ENCODE peak calls at places on chromosomes 2 and 18, in six cellular contexts. R is upper lobe of left lung, F is HepG2, O is K562, S is vagina, M is breast epithelium. Z is an unnamed sample.
A peak's percentile ranks its signal among the peaks of the same experiment; 100 is the strongest.

GRCh38 chr2:29110916-29111315 is 4.3 kb upstream of the CLIP4 start:
- DNase-seq in R (no peak), F (no peak), O (no peak), S (no peak), M (no peak), Z (no peak)

GRCh38 chr2:168336786-168337388 is 89.5 kb upstream of the STK39 start:
- DNase-seq in R (peak; percentile 74), F (peak; percentile 69), O (no peak), S (no peak), M (peak; percentile 27), Z (peak; percentile 78)

GRCh38 chr18:53906681-53907080 is 317.8 kb downstream of the MBD2 start:
- DNase-seq in R (no peak), F (no peak), O (no peak), S (no peak), M (no peak), Z (no peak)

GRCh38 chr2:141331127-141331526 is 799.7 kb downstream of the LRP1B start:
- DNase-seq in R (no peak), F (no peak), O (no peak), S (no peak), M (no peak), Z (no peak)

GRCh38 chr18:33870059-33870458 is 292.0 kb downstream of the ASXL3 start:
- DNase-seq in R (no peak), F (no peak), O (no peak), S (no peak), M (no peak), Z (no peak)

GRCh38 chr2:8677646-8678592 is 3.9 kb upstream of the ID2 start:
- DNase-seq in R (peak; percentile 45), F (peak; percentile 76), O (peak; percentile 52), S (no peak), M (peak; percentile 38), Z (peak; percentile 84)

GRCh38 chr18:63205791-63206252 is 113.7 kb downstream of the BCL2 start:
- DNase-seq in R (no peak), F (no peak), O (no peak), S (no peak), M (no peak), Z (no peak)

GRCh38 chr18:48455555-48456478 is 46.6 kb upstream of the ZBTB7C start:
- DNase-seq in R (no peak), F (no peak), O (no peak), S (peak; percentile 85), M (peak; percentile 91), Z (no peak)

GRCh38 chr2:168787782-168788376 is 14.6 kb upstream of the NOSTRIN start:
- DNase-seq in R (no peak), F (no peak), O (no peak), S (no peak), M (no peak), Z (no peak)

GRCh38 chr2:175605989-175606841 is 395.9 kb downstream of the LNPK start:
- DNase-seq in R (no peak), F (peak; percentile 99), O (no peak), S (no peak), M (no peak), Z (no peak)

GRCh38 chr2:84878896-84879594 is 1.8 kb downstream of the TRABD2A start:
- DNase-seq in R (no peak), F (no peak), O (no peak), S (no peak), M (no peak), Z (no peak)

GRCh38 chr2:166180951-166181812 is 53.4 kb upstream of the SCN1A start:
- DNase-seq in R (peak; percentile 57), F (peak; percentile 79), O (peak; percentile 39), S (no peak), M (peak; percentile 51), Z (peak; percentile 71)

GRCh38 chr2:210912779-210913178 is 356.4 kb downstream of the CPS1 start:
- DNase-seq in R (no peak), F (no peak), O (no peak), S (no peak), M (no peak), Z (no peak)

GRCh38 chr2:88813612-88814011 is 122.1 kb downstream of the RPIA start:
- DNase-seq in R (no peak), F (no peak), O (no peak), S (no peak), M (no peak), Z (no peak)

GRCh38 chr2:83970262-83970929 is 488.7 kb downstream of the SUCLG1 start:
- DNase-seq in R (no peak), F (no peak), O (no peak), S (no peak), M (no peak), Z (no peak)

GRCh38 chr2:16059393-16060016 is 119.2 kb downstream of the MYCN start:
- DNase-seq in R (no peak), F (no peak), O (no peak), S (no peak), M (no peak), Z (no peak)

GRCh38 chr2:136235451-136236418 is 117.8 kb upstream of the CXCR4 start:
- DNase-seq in R (no peak), F (peak; percentile 35), O (no peak), S (no peak), M (peak; percentile 48), Z (no peak)

DNA sequence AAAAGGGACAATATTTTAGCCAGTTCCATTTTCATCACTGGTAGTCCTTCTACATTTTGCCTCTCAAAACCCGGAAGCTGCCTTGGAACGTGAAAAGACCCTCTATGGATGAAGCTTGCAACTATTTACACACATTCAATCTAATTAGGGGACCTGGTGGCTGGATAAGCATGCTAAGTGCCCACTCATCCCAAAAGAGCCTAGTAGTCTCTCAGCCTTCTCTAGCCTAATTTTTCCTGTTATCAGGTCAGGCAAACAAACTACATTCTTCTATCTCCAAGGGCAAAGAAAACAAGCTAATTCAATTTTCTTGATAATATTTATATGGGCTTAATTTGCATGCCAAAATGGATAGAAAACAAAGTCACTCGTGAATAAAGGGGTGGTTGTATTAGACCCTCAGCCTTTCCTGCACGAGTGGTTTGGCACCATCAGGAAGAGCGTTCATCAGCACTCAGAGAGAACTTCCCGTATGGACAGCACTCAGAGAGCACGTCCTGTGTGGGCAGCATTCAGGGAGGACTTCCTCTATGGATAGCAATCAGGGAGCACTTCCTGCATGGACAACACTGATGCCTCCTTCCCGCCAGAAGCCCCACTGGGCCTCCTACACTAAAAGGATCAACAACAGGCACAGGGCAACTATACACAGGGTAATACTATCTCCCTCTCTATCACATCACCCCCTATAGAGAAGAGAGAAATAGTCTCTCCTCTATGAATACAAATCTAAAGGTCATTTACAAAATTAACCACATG is 122.2 kb downstream of the RBMS1 start:
- DNase-seq in R (peak; percentile 56), F (no peak), O (no peak), S (no peak), M (no peak), Z (no peak)
- TF ChIP-seq POLR2AphosphoS5 in R (peak; percentile 10), F (no peak), O (no peak), S (no peak), M (no peak), Z (no peak)

GRCh38 chr18:61637905-61638304 is 254.9 kb downstream of the RNF152 start:
- DNase-seq in R (no peak), F (no peak), O (no peak), S (no peak), M (no peak), Z (no peak)

GRCh38 chr18:61639886-61640285 is 252.9 kb downstream of the RNF152 start:
- DNase-seq in R (no peak), F (no peak), O (no peak), S (no peak), M (no peak), Z (no peak)

GRCh38 chr18:61635901-61636528 is 256.8 kb downstream of the RNF152 start:
- DNase-seq in R (peak; percentile 67), F (peak; percentile 18), O (peak; percentile 35), S (no peak), M (peak; percentile 62), Z (no peak)

GRCh38 chr18:61637319-61637718 is 255.5 kb downstream of the RNF152 start:
- DNase-seq in R (no peak), F (no peak), O (no peak), S (no peak), M (no peak), Z (no peak)
- TF ChIP-seq CTCF in R (no peak), F (no peak), O (no peak), S (no peak), M (no peak), Z (no peak)

DNA sequence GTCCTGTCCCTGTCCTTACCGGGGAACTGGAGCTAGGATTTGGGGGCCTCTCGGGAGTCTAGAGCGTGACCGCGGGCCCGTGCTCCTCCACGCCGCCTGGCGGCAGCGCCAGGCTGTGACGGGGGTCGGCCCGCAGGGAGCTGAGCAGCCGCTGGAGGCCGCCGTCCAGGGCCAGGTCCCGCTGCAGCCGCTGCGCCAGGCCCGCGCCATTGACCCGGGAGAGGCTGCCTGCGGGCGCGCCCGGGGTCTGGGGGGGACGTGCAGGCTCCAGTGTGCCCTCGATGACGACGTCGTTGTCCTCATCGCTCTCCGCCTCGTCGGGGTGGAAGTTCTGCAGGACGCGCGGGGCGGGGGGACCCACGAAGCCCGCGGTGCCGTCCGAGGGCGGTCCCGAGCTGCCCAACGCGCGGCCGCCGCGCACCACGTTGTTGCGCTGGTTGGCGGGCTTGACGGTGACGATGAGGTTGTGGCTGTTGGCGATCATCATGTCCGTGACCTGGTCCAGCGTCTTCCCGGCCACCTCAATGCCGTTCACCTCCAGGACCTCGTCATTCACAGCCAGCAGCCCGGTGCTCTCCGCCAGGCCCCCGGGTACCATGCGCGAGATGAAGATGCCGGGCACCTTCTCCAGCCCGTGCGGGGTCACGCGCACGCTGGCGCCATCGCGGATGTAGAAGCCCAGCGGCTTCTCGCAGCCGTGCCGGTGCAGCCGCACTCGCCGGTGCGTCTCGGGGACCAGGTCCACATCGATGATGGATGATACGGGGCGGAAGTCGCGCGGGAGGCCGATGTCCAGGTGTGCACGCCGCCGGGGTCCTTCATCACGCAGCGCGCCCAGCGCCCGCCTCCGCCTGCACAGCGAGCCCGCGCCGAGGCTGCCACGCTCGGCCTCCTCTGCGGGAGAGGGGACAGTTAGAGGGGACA is 50.9 kb downstream of the ADNP2 start:
- DNase-seq in R (no peak), F (no peak), O (no peak), S (peak; percentile 56), M (no peak), Z (peak; percentile 86)
- TF ChIP-seq POLR2A in R (no peak), F (no peak), O (no peak), S (no peak), M (no peak), Z (no peak)

DNA sequence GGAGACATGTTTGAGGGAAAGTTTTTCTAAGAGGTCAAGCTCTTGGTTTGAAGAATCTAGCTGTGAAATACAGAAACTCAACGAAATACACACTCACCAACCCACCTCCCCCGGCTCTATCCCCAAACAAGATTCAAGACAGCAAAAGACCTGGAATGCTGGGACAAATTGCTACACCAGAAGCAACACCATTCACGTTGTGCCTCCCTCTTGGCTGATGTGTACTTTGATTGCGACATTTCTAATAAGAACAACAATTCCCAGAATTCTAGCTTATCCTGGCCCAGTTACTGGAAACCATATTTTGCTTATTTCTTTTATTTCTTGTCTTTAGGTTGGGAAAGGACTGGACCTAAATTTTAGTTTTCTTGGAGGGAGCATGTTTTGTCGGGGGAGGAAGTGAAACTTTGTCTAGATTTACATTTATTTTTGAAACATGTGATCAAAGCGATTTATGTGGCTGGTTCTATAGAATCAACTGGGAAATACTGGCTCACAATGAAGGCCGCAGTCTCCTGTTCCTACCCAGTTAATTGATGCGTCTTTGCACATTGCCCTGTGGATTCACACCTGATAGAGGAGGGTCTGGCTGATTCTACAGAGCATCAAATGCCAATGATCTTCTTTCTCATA is 29.6 kb upstream of the LPIN1 start:
- DNase-seq in R (no peak), F (peak; percentile 45), O (no peak), S (peak; percentile 76), M (no peak), Z (no peak)
- TF ChIP-seq POLR2AphosphoS5 in R (no peak), F (no peak), O (no peak), S (no peak), M (peak; percentile 32), Z (no peak)